ENCODE peak calls at places on chromosomes 6 and 20, in four cellular contexts. G is spleen; Y is AG09309; F is CD4-positive, alpha-beta memory T cell. P is an unnamed sample.

GRCh38 chr20:57053798-57054552 is 212.5 kb downstream of the BMP7 start:
- DNase-seq in G (no peak), Y (no peak), F (no peak), P (no peak)

GRCh38 chr6:53938810-53939209 is 144.0 kb downstream of the LRRC1 start:
- DNase-seq in G (no peak), Y (no peak), F (no peak), P (no peak)

GRCh38 chr20:2276015-2276414 is 19.8 kb upstream of the TGM3 start:
- DNase-seq in G (no peak), Y (no peak), F (no peak), P (no peak)

GRCh38 chr6:6397842-6398241 is 77.4 kb upstream of the F13A1 start:
- DNase-seq in G (no peak), Y (no peak), F (no peak), P (no peak)

GRCh38 chr6:12538881-12539357 is 177.6 kb upstream of the PHACTR1 start:
- DNase-seq in G (peak), Y (no peak), F (no peak), P (no peak)

GRCh38 chr20:48656661-48657211 is 171.1 kb downstream of the PREX1 start:
- DNase-seq in G (peak), Y (no peak), F (no peak), P (no peak)

GRCh38 chr20:2455771-2456497 is 14.7 kb downstream of the SNRPB start:
- DNase-seq in G (no peak), Y (no peak), F (no peak), P (no peak)

GRCh38 chr6:158040804-158041347 is 59.2 kb downstream of the SYNJ2 start:
- DNase-seq in G (peak), Y (no peak), F (no peak), P (no peak)

GRCh38 chr6:17986656-17987575 is 519 bp downstream of the KIF13A start:
- DNase-seq in G (peak), Y (no peak), F (no peak), P (peak)

GRCh38 chr6:51472745-51473483 is 614.5 kb downstream of the PKHD1 start:
- DNase-seq in G (no peak), Y (no peak), F (no peak), P (no peak)

GRCh38 chr6:37190159-37190535 is 20.2 kb downstream of the PIM1 start:
- DNase-seq in G (no peak), Y (no peak), F (no peak), P (no peak)

GRCh38 chr6:77450924-77451323 is 12.4 kb downstream of the HTR1B start:
- DNase-seq in G (no peak), Y (no peak), F (no peak), P (no peak)

GRCh38 chr6:34602318-34603111 is 46.4 kb upstream of the SPDEF start:
- DNase-seq in G (no peak), Y (no peak), F (no peak), P (no peak)

GRCh38 chr6:127550403-127550802 is 26.6 kb upstream of the C6orf58 start:
- DNase-seq in G (no peak), Y (peak), F (no peak), P (no peak)

GRCh38 chr6:71310261-71310660 is 21.6 kb downstream of the OGFRL1 start:
- DNase-seq in G (no peak), Y (no peak), F (no peak), P (no peak)

GRCh38 chr6:40425192-40425919 is 161.8 kb downstream of the LRFN2 start:
- DNase-seq in G (no peak), Y (no peak), F (no peak), P (no peak)

GRCh38 chr6:37669306-37669705 is 28.4 kb downstream of the MDGA1 start:
- DNase-seq in G (no peak), Y (no peak), F (no peak), P (no peak)

GRCh38 chr6:129340983-129341382 is 369.0 kb downstream of the ARHGAP18 start:
- DNase-seq in G (no peak), Y (peak), F (no peak), P (no peak)

GRCh38 chr6:78947962-78948361 is 80.6 kb downstream of the IRAK1BP1 start:
- DNase-seq in G (no peak), Y (peak), F (no peak), P (no peak)

GRCh38 chr20:5848711-5849505 is 98.7 kb downstream of the SHLD1 start:
- DNase-seq in G (no peak), Y (no peak), F (peak), P (no peak)

GRCh38 chr6:150528648-150529285 is 70.9 kb upstream of the PLEKHG1 start:
- DNase-seq in G (peak), Y (no peak), F (no peak), P (no peak)

GRCh38 chr6:25166955-25167753 is 112.0 kb upstream of the CARMIL1 start:
- DNase-seq in G (no peak), Y (no peak), F (no peak), P (peak)

GRCh38 chr6:31547727-31548422 is 467 bp downstream of the NFKBIL1 start:
- DNase-seq in G (peak), Y (no peak), F (no peak), P (no peak)
- H3K4me3 ChIP-seq in G (peak), Y (peak), F (peak), P (peak)

DNA sequence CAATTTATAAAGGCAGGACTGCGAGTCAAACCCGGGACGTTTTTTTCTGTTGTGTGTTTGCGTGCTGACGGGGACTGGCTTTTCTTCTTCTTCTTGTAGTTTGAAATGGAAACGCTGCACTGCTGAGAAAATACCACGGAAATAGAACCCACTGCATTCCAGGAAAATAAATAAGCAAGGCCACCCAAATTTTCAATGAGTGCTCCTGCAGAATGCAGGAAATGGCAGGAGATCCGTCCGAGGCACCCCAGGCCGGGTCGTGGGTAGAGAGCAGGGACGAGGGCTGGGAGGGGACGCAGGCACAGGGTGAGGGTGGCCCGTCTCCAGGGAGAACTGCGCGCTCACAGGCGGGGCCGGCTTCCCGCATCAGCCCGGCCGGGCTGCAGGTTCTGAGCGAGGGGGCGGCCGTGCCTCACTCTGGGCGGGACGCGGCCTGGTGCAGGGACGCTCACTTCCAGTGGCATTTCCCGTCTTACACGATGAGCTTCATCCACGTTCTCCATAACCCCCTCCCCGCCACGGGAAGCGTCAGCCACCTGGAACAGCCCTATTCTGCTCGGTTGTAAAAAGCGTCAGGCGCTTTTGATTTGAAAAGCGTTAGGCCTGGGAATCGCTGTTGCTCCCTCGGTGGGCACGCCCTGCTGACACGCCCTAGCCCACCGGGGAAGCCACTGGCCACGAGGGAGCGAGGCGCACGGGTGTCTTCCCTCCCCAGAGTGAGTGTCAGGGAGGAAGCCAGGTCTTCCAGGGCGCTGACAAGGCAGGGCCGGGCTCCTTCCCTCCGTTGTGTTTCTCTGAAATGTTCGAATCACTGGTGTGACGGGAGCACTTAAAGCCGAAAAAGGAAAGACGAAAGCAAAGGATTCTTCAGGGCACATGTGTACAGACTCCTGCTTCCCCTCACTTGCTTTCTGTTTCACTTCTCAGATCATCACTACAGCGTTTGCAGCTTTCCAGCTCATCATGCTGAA is 17.9 kb upstream of the EXOC2 start:
- DNase-seq in G (peak), Y (peak), F (peak), P (peak)
- H3K4me3 ChIP-seq in G (peak), Y (peak), F (peak), P (peak)

DNA sequence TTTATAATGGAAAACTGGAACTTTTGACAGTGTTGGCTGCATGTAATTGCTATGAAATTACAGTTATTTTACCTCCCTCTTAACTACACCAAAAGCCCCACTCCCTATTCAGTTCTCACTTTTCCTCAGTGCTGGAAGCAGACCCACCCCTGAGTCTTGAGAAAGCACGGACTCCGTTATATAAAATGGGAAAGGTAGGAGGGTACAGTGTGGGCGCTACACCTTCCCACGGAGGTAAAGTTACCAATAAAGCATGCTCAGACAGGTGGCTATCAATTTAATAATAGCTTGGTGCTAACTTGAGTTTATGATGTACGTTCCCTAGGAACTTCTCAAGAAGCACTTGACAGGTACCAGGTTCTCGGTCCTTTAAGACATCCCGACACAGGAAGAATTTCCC is 59.0 kb downstream of the CLIC5 start:
- DNase-seq in G (no peak), Y (no peak), F (no peak), P (no peak)
- H3K4me3 ChIP-seq in G (no peak), Y (no peak), F (no peak), P (no peak)

DNA sequence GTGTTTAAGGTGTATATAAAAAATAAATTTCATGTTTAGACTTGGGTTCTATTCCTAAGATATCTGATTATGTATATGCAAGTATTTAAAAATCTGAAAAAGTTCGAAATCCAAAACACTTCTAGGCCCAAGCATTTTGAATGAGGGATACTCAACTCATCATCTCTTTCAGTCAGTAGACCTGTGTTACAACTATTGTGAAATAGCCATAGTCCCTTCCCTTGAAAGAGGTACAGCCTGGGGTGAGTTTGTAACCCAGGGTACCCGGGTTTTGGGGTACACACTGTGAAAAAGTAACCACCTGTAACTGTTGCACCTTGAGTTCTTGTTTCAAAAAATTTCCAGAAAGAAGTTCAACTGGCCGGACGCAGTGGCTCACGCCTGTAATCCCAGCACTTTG is 76.6 kb upstream of the DOK5 start:
- DNase-seq in G (no peak), Y (no peak), F (no peak), P (no peak)
- H3K4me3 ChIP-seq in G (no peak), Y (no peak), F (no peak), P (no peak)

DNA sequence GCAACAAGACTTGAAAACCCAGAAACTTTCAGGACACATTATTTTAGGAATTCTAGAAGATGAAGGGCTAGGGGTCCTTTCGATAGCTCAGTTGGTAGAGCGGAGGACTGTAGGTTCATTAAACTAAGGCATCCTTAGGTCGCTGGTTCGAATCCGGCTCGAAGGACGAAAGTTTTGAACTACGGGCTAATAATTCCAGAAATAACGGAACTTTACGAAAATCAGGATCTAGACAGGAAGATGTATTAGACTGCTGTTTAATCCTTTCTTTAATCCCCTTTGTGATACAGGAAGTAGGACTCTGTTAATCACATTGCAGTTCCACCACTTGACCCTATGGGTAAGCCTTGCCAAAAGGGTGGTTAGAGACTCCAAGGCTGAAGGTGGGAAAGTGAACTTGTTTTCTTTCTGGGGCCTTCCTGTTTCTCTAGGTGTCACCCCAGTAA is 21.2 kb upstream of the ABT1 start:
- DNase-seq in G (no peak), Y (no peak), F (no peak), P (no peak)
- H3K4me3 ChIP-seq in G (no peak), Y (no peak), F (no peak), P (no peak)

DNA sequence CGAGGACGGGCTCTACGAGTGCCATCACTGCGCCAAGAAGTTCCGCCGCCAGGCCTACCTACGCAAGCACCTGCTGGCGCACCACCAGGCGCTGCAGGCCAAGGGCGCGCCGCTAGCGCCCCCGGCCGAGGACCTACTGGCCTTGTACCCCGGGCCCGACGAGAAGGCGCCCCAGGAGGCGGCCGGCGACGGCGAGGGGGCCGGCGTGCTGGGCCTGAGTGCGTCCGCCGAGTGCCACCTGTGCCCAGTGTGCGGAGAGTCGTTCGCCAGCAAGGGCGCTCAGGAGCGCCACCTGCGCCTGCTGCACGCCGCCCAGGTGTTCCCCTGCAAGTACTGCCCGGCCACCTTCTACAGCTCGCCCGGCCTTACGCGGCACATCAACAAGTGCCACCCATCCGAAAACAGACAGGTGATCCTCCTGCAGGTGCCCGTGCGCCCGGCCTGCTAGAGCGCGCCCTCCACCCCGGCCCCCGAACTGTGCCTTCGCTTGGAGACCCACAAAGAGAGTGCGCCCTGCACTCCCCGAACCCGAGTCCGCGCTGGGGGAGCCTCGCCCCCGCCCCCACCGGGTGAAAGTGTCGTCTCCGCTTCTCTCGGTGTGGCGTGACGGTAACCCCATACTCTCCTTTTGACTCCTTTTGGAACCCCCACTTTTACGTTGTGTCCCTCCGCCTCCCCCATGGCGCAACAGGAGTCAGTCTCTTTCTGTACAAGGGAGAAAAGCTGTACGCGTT is 1.6 kb downstream of the INSM1 start:
- DNase-seq in G (no peak), Y (no peak), F (no peak), P (peak)
- H3K4me3 ChIP-seq in G (peak), Y (no peak), F (no peak), P (peak)

GRCh38 chr6:26235240-26235730 is 129.7 kb upstream of the BTN3A2 start:
- DNase-seq in G (no peak), Y (no peak), F (no peak), P (peak)
- H3K4me3 ChIP-seq in G (peak), Y (no peak), F (peak), P (peak)

GRCh38 chr6:75202676-75203131 is 3.1 kb downstream of the COL12A1 start:
- DNase-seq in G (no peak), Y (no peak), F (no peak), P (no peak)

GRCh38 chr6:75199856-75200255 is 6.0 kb downstream of the COL12A1 start:
- DNase-seq in G (no peak), Y (no peak), F (no peak), P (no peak)

GRCh38 chr6:75203721-75204120 is 2.1 kb downstream of the COL12A1 start:
- DNase-seq in G (no peak), Y (no peak), F (no peak), P (no peak)

GRCh38 chr6:75201076-75201475 is 4.8 kb downstream of the COL12A1 start:
- DNase-seq in G (no peak), Y (no peak), F (no peak), P (no peak)

DNA sequence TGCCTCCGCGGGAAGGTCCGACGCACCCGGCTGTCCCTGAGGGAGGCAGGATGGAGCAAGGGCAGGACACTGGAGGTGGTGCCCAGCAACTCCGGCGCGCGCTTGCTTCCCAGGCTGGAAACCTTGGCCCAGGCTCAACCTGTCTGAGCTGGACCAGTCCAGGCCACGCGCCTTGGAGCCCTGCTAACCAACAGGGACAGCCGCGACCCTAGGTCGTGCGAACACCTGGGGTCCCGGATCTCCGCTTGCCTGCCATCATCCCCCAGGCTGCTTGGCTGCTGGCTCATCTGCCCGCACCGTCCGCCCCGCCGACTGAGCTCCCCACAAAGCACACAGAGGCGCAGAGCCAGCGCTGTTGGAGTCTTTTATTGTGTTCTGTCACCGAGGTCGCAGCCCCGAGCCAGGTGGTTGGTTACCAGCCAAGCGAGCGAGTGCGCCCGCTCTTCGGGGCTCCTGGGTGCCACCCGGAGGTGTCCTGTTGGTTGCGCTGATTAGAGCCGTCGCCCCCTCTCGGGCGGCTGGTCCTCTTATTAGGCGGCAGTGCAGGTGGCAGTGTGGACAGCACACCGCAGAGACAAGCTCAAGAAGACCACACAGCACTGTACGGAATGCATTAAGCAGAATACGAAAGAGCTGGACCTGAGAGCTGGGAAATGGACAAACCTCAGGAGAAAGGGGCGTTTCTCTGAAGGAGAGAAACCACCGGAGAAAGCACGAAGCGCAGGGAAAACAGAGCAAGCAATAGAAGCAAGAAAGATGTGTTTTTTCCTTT is 3.8 kb downstream of the COL12A1 start:
- DNase-seq in G (peak), Y (no peak), F (no peak), P (no peak)
- H3K4me3 ChIP-seq in G (no peak), Y (peak), F (no peak), P (no peak)

DNA sequence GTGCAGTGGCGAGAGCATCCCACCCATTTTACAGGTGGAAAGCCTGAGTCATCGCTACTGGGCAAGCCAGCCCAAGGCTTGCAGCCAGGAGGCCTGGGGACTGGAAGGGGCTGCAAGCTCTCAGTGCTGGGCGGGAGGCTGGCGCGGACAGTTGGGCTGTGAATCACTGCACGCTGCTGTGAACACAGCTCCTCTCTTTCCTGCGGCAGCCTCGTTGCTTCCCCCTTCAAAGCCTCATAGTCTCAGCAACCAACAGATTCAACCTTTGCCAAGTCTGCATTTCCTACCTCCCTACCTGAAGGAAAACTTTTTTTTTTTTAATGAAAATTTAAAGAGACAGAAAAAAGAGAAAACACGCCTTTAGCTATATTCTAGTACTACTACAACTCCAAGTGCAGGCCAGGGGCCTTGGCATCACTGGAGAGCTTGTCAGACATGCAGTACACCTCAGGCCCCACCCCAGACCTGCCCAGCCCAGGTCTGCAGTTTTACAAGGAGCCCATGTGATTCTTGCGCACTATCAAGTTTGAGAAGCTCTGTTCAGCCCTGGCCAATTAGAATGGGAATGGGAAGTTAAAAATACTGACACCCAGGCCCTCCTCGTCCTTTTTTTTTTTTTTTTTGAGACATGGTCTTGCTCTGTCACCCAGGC is 85.1 kb downstream of the NFATC2 start:
- DNase-seq in G (peak), Y (no peak), F (no peak), P (no peak)
- H3K4me3 ChIP-seq in G (no peak), Y (no peak), F (no peak), P (no peak)